ENCODE peak calls at places on chromosomes 5 and 9, in five cellular contexts. B is naive thymus-derived CD8-positive, alpha-beta T cell; Y is left ventricle myocardium superior; U is right cardiac atrium; M is aorta. N is an unnamed sample.

GRCh38 chr5:140310434-140310833 is 7.5 kb upstream of the PFDN1 start:
- ATAC-seq in U (no peak), M (no peak), B (no peak), Y (no peak), N (no peak)

GRCh38 chr9:16591092-16591491 is 279.4 kb downstream of the BNC2 start:
- ATAC-seq in M (no peak), Y (no peak), B (no peak), U (no peak), N (no peak)

GRCh38 chr5:54388811-54389210 is 66.7 kb upstream of the HSPB3 start:
- ATAC-seq in B (no peak), U (no peak), M (no peak), Y (no peak), N (peak)

GRCh38 chr9:95409650-95410426 is 92.3 kb upstream of the FANCC start:
- ATAC-seq in B (no peak), M (peak), U (no peak), Y (no peak), N (peak)

GRCh38 chr5:390571-391491 is 52.1 kb upstream of the EXOC3 start:
- ATAC-seq in U (no peak), Y (no peak), M (no peak), B (no peak), N (no peak)

GRCh38 chr9:114072181-114073140 is 5.6 kb downstream of the AMBP start:
- ATAC-seq in M (peak), B (no peak), U (peak), Y (peak), N (peak)

GRCh38 chr5:35924122-35924949 is 14.1 kb downstream of the CAPSL start:
- ATAC-seq in Y (no peak), M (no peak), U (no peak), B (no peak), N (no peak)

GRCh38 chr5:102241809-102242421 is 54.2 kb downstream of the SLCO4C1 start:
- ATAC-seq in Y (no peak), B (peak), U (no peak), M (no peak), N (no peak)

GRCh38 chr9:34797367-34797766 is 87.4 kb upstream of the CCL21 start:
- ATAC-seq in B (no peak), U (no peak), M (no peak), Y (no peak), N (no peak)

GRCh38 chr9:126885089-126885753 is 24.8 kb downstream of the ZBTB34 start:
- ATAC-seq in M (peak), Y (peak), U (peak), B (no peak), N (no peak)

GRCh38 chr5:102889033-102889432 is 133.9 kb downstream of the PAM start:
- ATAC-seq in U (peak), Y (peak), M (no peak), B (no peak), N (no peak)

GRCh38 chr9:94176582-94176981 is 82.5 kb upstream of the ZNF169 start:
- ATAC-seq in Y (no peak), M (no peak), U (no peak), B (no peak), N (no peak)

GRCh38 chr5:53779541-53779981 is 219.1 kb downstream of the NDUFS4 start:
- ATAC-seq in U (no peak), B (no peak), Y (no peak), M (no peak), N (no peak)

GRCh38 chr5:173454764-173455598 is 126.8 kb upstream of the STC2 start:
- ATAC-seq in Y (peak), B (no peak), U (peak), M (peak), N (peak)

GRCh38 chr9:70618784-70619183 is 204.3 kb upstream of the KLF9 start:
- ATAC-seq in M (peak), Y (peak), B (no peak), U (peak), N (no peak)

GRCh38 chr9:86909388-86909787 is 37.9 kb downstream of the GAS1 start:
- ATAC-seq in M (no peak), B (no peak), U (no peak), Y (no peak), N (no peak)

GRCh38 chr5:157912621-157913325 is 53.8 kb upstream of the CLINT1 start:
- ATAC-seq in B (no peak), U (peak), M (no peak), Y (peak), N (no peak)

GRCh38 chr5:132100672-132101261 is 27.2 kb downstream of the CSF2 start:
- ATAC-seq in Y (no peak), B (peak), U (no peak), M (no peak), N (no peak)

GRCh38 chr9:80197661-80198060 is 625.9 kb downstream of the TLE4 start:
- ATAC-seq in U (no peak), Y (no peak), B (no peak), M (no peak), N (no peak)

GRCh38 chr5:180918380-180918779 is 19.4 kb downstream of the BTNL8 start:
- ATAC-seq in B (no peak), Y (no peak), U (no peak), M (no peak), N (no peak)

GRCh38 chr9:74172874-74173273 is 324.3 kb upstream of the RORB start:
- ATAC-seq in Y (no peak), M (no peak), U (no peak), B (no peak), N (no peak)

GRCh38 chr5:179923422-179923821 is 15.7 kb upstream of the TBC1D9B start:
- ATAC-seq in U (no peak), M (no peak), Y (no peak), B (no peak), N (no peak)

GRCh38 chr5:77945874-77946273 is 169.7 kb upstream of the TBCA start:
- ATAC-seq in M (no peak), B (no peak), Y (no peak), U (no peak), N (no peak)

GRCh38 chr5:3324421-3325101 is 271.1 kb upstream of the IRX1 start:
- ATAC-seq in Y (peak), U (peak), B (no peak), M (no peak), N (no peak)

GRCh38 chr5:113059232-113059805 is 82.7 kb downstream of the DCP2 start:
- ATAC-seq in U (no peak), B (no peak), M (no peak), Y (peak), N (no peak)

GRCh38 chr5:16894236-16895057 is 41.6 kb downstream of the MYO10 start:
- ATAC-seq in M (no peak), B (no peak), U (no peak), Y (no peak), N (no peak)

GRCh38 chr5:37850128-37850865 is 10.5 kb upstream of the GDNF start:
- ATAC-seq in Y (no peak), U (no peak), B (no peak), M (no peak), N (no peak)

GRCh38 chr5:10301266-10301665 is 6.4 kb downstream of the CMBL start:
- ATAC-seq in Y (peak), B (no peak), M (no peak), U (no peak), N (no peak)

GRCh38 chr5:126395198-126395597 is 28.0 kb upstream of the GRAMD2B start:
- ATAC-seq in Y (no peak), U (no peak), M (no peak), B (no peak), N (no peak)

N was measured in gastroesophageal sphincter.